ENCODE peak calls at places on chromosomes 16 and 17, in nine cellular contexts. T is fibroblast of lung, X is keratinocyte, M is GM23248, P is endothelial cell of umbilical vein, Y is GM23338, A is neural progenitor cell, W is PC-9, S is PC-3. K is an unnamed sample.

GRCh38 chr17:34641368-34641767 is 62.0 kb downstream of the TMEM132E start:
- DNase-seq in T (no peak), X (no peak), M (no peak), P (no peak), Y (no peak), A (no peak), W (no peak), S (no peak), K (no peak)

GRCh38 chr16:66908762-66909559 is 9.7 kb downstream of the CDH16 start:
- DNase-seq in T (no peak), X (no peak), M (no peak), P (no peak), Y (no peak), A (no peak), W (no peak), S (no peak), K (no peak)

GRCh38 chr17:78375401-78376079 is 2.9 kb upstream of the PGS1 start:
- DNase-seq in T (peak; percentile 98), X (no peak), M (peak; percentile 96), P (peak; percentile 73), Y (no peak), A (no peak), W (no peak), S (peak; percentile 85), K (peak; percentile 73)

GRCh38 chr17:27520571-27521185 is 64.4 kb downstream of the KSR1 start:
- DNase-seq in T (no peak), X (no peak), M (no peak), P (no peak), Y (no peak), A (peak; percentile 59), W (no peak), S (no peak), K (no peak)

GRCh38 chr16:66223176-66223780 is 143.2 kb upstream of the CDH5 start:
- DNase-seq in T (peak; percentile 39), X (no peak), M (peak; percentile 66), P (no peak), Y (no peak), A (no peak), W (no peak), S (no peak), K (no peak)

GRCh38 chr17:69732272-69732671 is 317.8 kb downstream of the MAP2K6 start:
- DNase-seq in T (peak; percentile 5), X (no peak), M (no peak), P (no peak), Y (no peak), A (no peak), W (no peak), S (no peak), K (no peak)

GRCh38 chr16:66608241-66609138 is 4.0 kb downstream of the CMTM3 start:
- DNase-seq in T (peak; percentile 77), X (peak; percentile 58), M (peak; percentile 90), P (peak; percentile 77), Y (peak; percentile 90), A (peak; percentile 90), W (peak; percentile 90), S (peak; percentile 83), K (peak; percentile 80)

GRCh38 chr16:2082171-2082982 is 34.6 kb downstream of the TSC2 start:
- DNase-seq in T (peak; percentile 73), X (no peak), M (no peak), P (no peak), Y (no peak), A (no peak), W (no peak), S (no peak), K (peak; percentile 82)

GRCh38 chr17:40563371-40564052 is 1.8 kb downstream of the CCR7 start:
- DNase-seq in T (no peak), X (no peak), M (no peak), P (no peak), Y (no peak), A (no peak), W (no peak), S (no peak), K (no peak)

GRCh38 chr17:82891911-82892310 is 52.1 kb upstream of the ZNF750 start:
- DNase-seq in T (no peak), X (no peak), M (no peak), P (no peak), Y (no peak), A (no peak), W (no peak), S (no peak), K (no peak)

GRCh38 chr16:85570735-85571562 is 42.2 kb upstream of the GSE1 start:
- DNase-seq in T (no peak), X (no peak), M (no peak), P (no peak), Y (no peak), A (no peak), W (no peak), S (peak; percentile 3), K (no peak)

GRCh38 chr17:8435245-8436168 is at the start of gene NDEL1:
- DNase-seq in T (peak; percentile 98), X (peak; percentile 86), M (peak; percentile 99), P (peak; percentile 98), Y (peak; percentile 99), A (peak; percentile 99), W (peak; percentile 99), S (peak; percentile 94), K (peak; percentile 98)

GRCh38 chr17:31853911-31854470 is 5.1 kb downstream of the COPRS start:
- DNase-seq in T (no peak), X (no peak), M (no peak), P (no peak), Y (no peak), A (no peak), W (no peak), S (no peak), K (no peak)

GRCh38 chr16:70795513-70795912 is 5.4 kb downstream of the VAC14 start:
- DNase-seq in T (no peak), X (no peak), M (no peak), P (no peak), Y (no peak), A (no peak), W (no peak), S (no peak), K (no peak)

GRCh38 chr17:32287804-32288511 is 22.3 kb downstream of the RHBDL3 start:
- DNase-seq in T (no peak), X (no peak), M (no peak), P (no peak), Y (no peak), A (no peak), W (no peak), S (no peak), K (no peak)

GRCh38 chr16:67190448-67191399 is 788 bp upstream of the EXOC3L1 start:
- DNase-seq in T (peak; percentile 63), X (no peak), M (no peak), P (no peak), Y (no peak), A (no peak), W (no peak), S (no peak), K (no peak)

GRCh38 chr16:10668322-10669045 is 26.2 kb downstream of the TEKT5 start:
- DNase-seq in T (peak; percentile 3), X (no peak), M (peak; percentile 24), P (peak; percentile 14), Y (peak; percentile 81), A (peak; percentile 76), W (peak; percentile 38), S (peak; percentile 45), K (no peak)

GRCh38 chr16:24999856-25000447 is 15.2 kb downstream of the ARHGAP17 start:
- DNase-seq in T (no peak), X (no peak), M (peak; percentile 31), P (no peak), Y (no peak), A (no peak), W (no peak), S (peak; percentile 14), K (no peak)

GRCh38 chr16:24998201-24998600 is 17.0 kb downstream of the ARHGAP17 start:
- DNase-seq in T (no peak), X (no peak), M (no peak), P (no peak), Y (no peak), A (no peak), W (no peak), S (no peak), K (no peak)

GRCh38 chr16:24996731-24997130 is 18.4 kb downstream of the ARHGAP17 start:
- DNase-seq in T (no peak), X (no peak), M (no peak), P (no peak), Y (no peak), A (no peak), W (no peak), S (no peak), K (no peak)

GRCh38 chr16:24997665-24998064 is 17.5 kb downstream of the ARHGAP17 start:
- DNase-seq in T (no peak), X (no peak), M (no peak), P (no peak), Y (no peak), A (no peak), W (no peak), S (no peak), K (no peak)

DNA sequence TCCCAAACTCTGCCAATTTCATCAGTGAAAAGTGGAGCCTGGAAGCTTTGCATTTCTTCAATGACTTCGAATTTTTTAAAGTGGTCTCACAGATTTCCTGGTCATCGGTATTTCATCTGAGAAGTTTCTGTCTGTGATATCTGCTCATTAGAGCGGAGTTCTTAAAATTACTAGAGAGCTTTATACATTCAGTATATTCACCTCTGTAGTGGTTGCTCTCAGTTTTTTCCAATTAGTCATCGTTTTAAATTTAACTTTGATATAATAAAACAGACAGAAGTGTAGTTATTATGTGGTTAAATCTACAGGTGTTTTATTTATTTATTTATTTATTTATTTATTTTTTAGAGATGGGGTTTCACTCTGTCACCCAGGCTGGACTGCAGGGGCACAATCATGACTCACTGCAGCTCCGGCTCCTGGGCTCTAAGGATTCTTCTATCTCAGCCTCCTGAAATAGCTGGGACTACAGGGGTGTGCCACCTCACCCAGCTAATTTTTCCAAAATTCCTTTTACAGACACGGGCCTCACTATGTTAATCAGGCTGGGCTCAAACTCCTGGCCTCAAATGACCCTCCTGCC is 16.0 kb downstream of the ARHGAP17 start:
- DNase-seq in T (no peak), X (no peak), M (peak; percentile 45), P (no peak), Y (no peak), A (no peak), W (no peak), S (no peak), K (no peak)
- H3K4me2 ChIP-seq in T (peak overlapping the region; percentile 34), X (no peak overlapping the region), M (peak overlapping the region; percentile 22), P (no peak overlapping the region), Y (no peak overlapping the region), A (no peak overlapping the region), W (no peak overlapping the region), S (no peak overlapping the region), K (no peak overlapping the region)

GRCh38 chr16:30002614-30003346 is 6.7 kb downstream of the INO80E start:
- DNase-seq in T (no peak), X (no peak), M (no peak), P (no peak), Y (no peak), A (no peak), W (no peak), S (no peak), K (no peak)
- H4K20me1 ChIP-seq in T (no peaks in the 10 kb centered on the region), X (no peaks in the 10 kb centered on the region), M (no peaks in the 10 kb centered on the region), P (no peaks in the 10 kb centered on the region), Y (peaks cover 8% of the 10 kb centered on the region), A (peaks cover 4% of the 10 kb centered on the region), W (peaks cover 3% of the 10 kb centered on the region), S (no peaks in the 10 kb centered on the region), K (no peaks in the 10 kb centered on the region)

GRCh38 chr17:76943781-76944213 is 75.6 kb downstream of the MGAT5B start:
- DNase-seq in T (no peak), X (no peak), M (no peak), P (no peak), Y (no peak), A (no peak), W (no peak), S (no peak), K (no peak)
- TF ChIP-seq EZH2 in T (no peak), X (no peak), M (no peak), P (no peak), Y (no peak), A (no peak), W (no peak), S (no peak), K (no peak)

GRCh38 chr17:44442806-44443205 is 53.4 kb upstream of the ITGA2B start:
- DNase-seq in T (no peak), X (no peak), M (no peak), P (no peak), Y (no peak), A (no peak), W (no peak), S (no peak), K (no peak)
- H3K4me2 ChIP-seq in T (no peak overlapping the region), X (no peak overlapping the region), M (no peak overlapping the region), P (no peak overlapping the region), Y (no peak overlapping the region), A (no peak overlapping the region), W (no peak overlapping the region), S (no peak overlapping the region), K (no peak overlapping the region)